ENCODE peak calls at places on chromosomes 4 and X, in seven cellular contexts. One of them, this sample, is unnamed.

GRCh38 chr4:94544811-94545210 is 93.1 kb downstream of the PDLIM5 start:
- DNase-seq in myocyte: no peak
- DNase-seq in stimulated activated CD8-positive, alpha-beta memory T cell treated with anti-CD3 and anti-CD28 coated beads, Interleukin-4, amount 100 ng/mL, for 1 hour: no peak
- DNase-seq in dorsolateral prefrontal cortex: no peak
- DNase-seq in smooth muscle cell of the brain vasculature: no peak
- DNase-seq in activated naive CD8-positive, alpha-beta T cell treated with anti-CD3 and anti-CD28 coated beads, Interleukin-2, amount 10 ng/mL, durations not matched to agents 7 days and 5 days: no peak
- DNase-seq in COR-L47: no peak
- DNase-seq in this sample: no peak

GRCh38 chr4:112284166-112284565 is 1.5 kb downstream of the TIFA start:
- DNase-seq in dorsolateral prefrontal cortex: no peak
- DNase-seq in stimulated activated CD8-positive, alpha-beta memory T cell treated with anti-CD3 and anti-CD28 coated beads, Interleukin-4, amount 100 ng/mL, for 1 hour: no peak
- DNase-seq in activated naive CD8-positive, alpha-beta T cell treated with anti-CD3 and anti-CD28 coated beads, Interleukin-2, amount 10 ng/mL, durations not matched to agents 7 days and 5 days: no peak
- DNase-seq in smooth muscle cell of the brain vasculature: no peak
- DNase-seq in myocyte: no peak
- DNase-seq in COR-L47: no peak
- DNase-seq in this sample: no peak

GRCh38 chrX:131626681-131627296 is 82.9 kb downstream of the OR13H1 start:
- DNase-seq in stimulated activated CD8-positive, alpha-beta memory T cell treated with anti-CD3 and anti-CD28 coated beads, Interleukin-4, amount 100 ng/mL, for 1 hour: no peak
- DNase-seq in COR-L47: no peak
- DNase-seq in smooth muscle cell of the brain vasculature: no peak
- DNase-seq in activated naive CD8-positive, alpha-beta T cell treated with anti-CD3 and anti-CD28 coated beads, Interleukin-2, amount 10 ng/mL, durations not matched to agents 7 days and 5 days: no peak
- DNase-seq in dorsolateral prefrontal cortex: no peak
- DNase-seq in myocyte: peak; percentile 31
- DNase-seq in this sample: no peak

GRCh38 chr4:107866726-107867125 is 42.0 kb downstream of the SGMS2 start:
- DNase-seq in activated naive CD8-positive, alpha-beta T cell treated with anti-CD3 and anti-CD28 coated beads, Interleukin-2, amount 10 ng/mL, durations not matched to agents 7 days and 5 days: no peak
- DNase-seq in stimulated activated CD8-positive, alpha-beta memory T cell treated with anti-CD3 and anti-CD28 coated beads, Interleukin-4, amount 100 ng/mL, for 1 hour: no peak
- DNase-seq in dorsolateral prefrontal cortex: no peak
- DNase-seq in smooth muscle cell of the brain vasculature: no peak
- DNase-seq in COR-L47: no peak
- DNase-seq in myocyte: no peak
- DNase-seq in this sample: no peak

GRCh38 chr4:28369504-28369903 is 1508.9 kb downstream of the STIM2 start:
- DNase-seq in smooth muscle cell of the brain vasculature: no peak
- DNase-seq in myocyte: no peak
- DNase-seq in stimulated activated CD8-positive, alpha-beta memory T cell treated with anti-CD3 and anti-CD28 coated beads, Interleukin-4, amount 100 ng/mL, for 1 hour: no peak
- DNase-seq in activated naive CD8-positive, alpha-beta T cell treated with anti-CD3 and anti-CD28 coated beads, Interleukin-2, amount 10 ng/mL, durations not matched to agents 7 days and 5 days: no peak
- DNase-seq in COR-L47: no peak
- DNase-seq in dorsolateral prefrontal cortex: no peak
- DNase-seq in this sample: no peak

GRCh38 chr4:158667651-158668198 is 4.0 kb downstream of the C4orf46 start:
- DNase-seq in stimulated activated CD8-positive, alpha-beta memory T cell treated with anti-CD3 and anti-CD28 coated beads, Interleukin-4, amount 100 ng/mL, for 1 hour: no peak
- DNase-seq in smooth muscle cell of the brain vasculature: no peak
- DNase-seq in activated naive CD8-positive, alpha-beta T cell treated with anti-CD3 and anti-CD28 coated beads, Interleukin-2, amount 10 ng/mL, durations not matched to agents 7 days and 5 days: peak; percentile 38
- DNase-seq in myocyte: peak; percentile 32
- DNase-seq in dorsolateral prefrontal cortex: no peak
- DNase-seq in COR-L47: no peak
- DNase-seq in this sample: no peak

GRCh38 chrX:119971184-119971583 is 27.6 kb upstream of the NKAP start:
- DNase-seq in COR-L47: no peak
- DNase-seq in dorsolateral prefrontal cortex: no peak
- DNase-seq in smooth muscle cell of the brain vasculature: no peak
- DNase-seq in activated naive CD8-positive, alpha-beta T cell treated with anti-CD3 and anti-CD28 coated beads, Interleukin-2, amount 10 ng/mL, durations not matched to agents 7 days and 5 days: no peak
- DNase-seq in stimulated activated CD8-positive, alpha-beta memory T cell treated with anti-CD3 and anti-CD28 coated beads, Interleukin-4, amount 100 ng/mL, for 1 hour: no peak
- DNase-seq in myocyte: no peak
- DNase-seq in this sample: no peak

GRCh38 chr4:3721627-3722026 is 44.6 kb upstream of the ADRA2C start:
- DNase-seq in smooth muscle cell of the brain vasculature: no peak
- DNase-seq in COR-L47: no peak
- DNase-seq in myocyte: no peak
- DNase-seq in dorsolateral prefrontal cortex: peak; percentile 29
- DNase-seq in activated naive CD8-positive, alpha-beta T cell treated with anti-CD3 and anti-CD28 coated beads, Interleukin-2, amount 10 ng/mL, durations not matched to agents 7 days and 5 days: no peak
- DNase-seq in stimulated activated CD8-positive, alpha-beta memory T cell treated with anti-CD3 and anti-CD28 coated beads, Interleukin-4, amount 100 ng/mL, for 1 hour: no peak
- DNase-seq in this sample: no peak

GRCh38 chr4:186192068-186192751 is 843 bp downstream of the CYP4V2 start:
- DNase-seq in activated naive CD8-positive, alpha-beta T cell treated with anti-CD3 and anti-CD28 coated beads, Interleukin-2, amount 10 ng/mL, durations not matched to agents 7 days and 5 days: no peak
- DNase-seq in dorsolateral prefrontal cortex: peak; percentile 21
- DNase-seq in myocyte: peak; percentile 53
- DNase-seq in smooth muscle cell of the brain vasculature: no peak
- DNase-seq in COR-L47: no peak
- DNase-seq in stimulated activated CD8-positive, alpha-beta memory T cell treated with anti-CD3 and anti-CD28 coated beads, Interleukin-4, amount 100 ng/mL, for 1 hour: peak; percentile 12
- DNase-seq in this sample: no peak

GRCh38 chrX:41923925-41924693 is 755 bp upstream of the CASK start:
- DNase-seq in activated naive CD8-positive, alpha-beta T cell treated with anti-CD3 and anti-CD28 coated beads, Interleukin-2, amount 10 ng/mL, durations not matched to agents 7 days and 5 days: peak; percentile 32
- DNase-seq in myocyte: peak; percentile 40
- DNase-seq in smooth muscle cell of the brain vasculature: no peak
- DNase-seq in stimulated activated CD8-positive, alpha-beta memory T cell treated with anti-CD3 and anti-CD28 coated beads, Interleukin-4, amount 100 ng/mL, for 1 hour: no peak
- DNase-seq in dorsolateral prefrontal cortex: peak; percentile 12
- DNase-seq in COR-L47: peak; percentile 21
- DNase-seq in this sample: no peak

GRCh38 chrX:68571292-68572256 is 72.7 kb downstream of the YIPF6 start:
- DNase-seq in dorsolateral prefrontal cortex: no peak
- DNase-seq in myocyte: peak; percentile 77
- DNase-seq in COR-L47: no peak
- DNase-seq in activated naive CD8-positive, alpha-beta T cell treated with anti-CD3 and anti-CD28 coated beads, Interleukin-2, amount 10 ng/mL, durations not matched to agents 7 days and 5 days: no peak
- DNase-seq in smooth muscle cell of the brain vasculature: no peak
- DNase-seq in stimulated activated CD8-positive, alpha-beta memory T cell treated with anti-CD3 and anti-CD28 coated beads, Interleukin-4, amount 100 ng/mL, for 1 hour: no peak
- DNase-seq in this sample: no peak

GRCh38 chr4:186932631-186933150 is 209.0 kb upstream of the FAT1 start:
- DNase-seq in stimulated activated CD8-positive, alpha-beta memory T cell treated with anti-CD3 and anti-CD28 coated beads, Interleukin-4, amount 100 ng/mL, for 1 hour: no peak
- DNase-seq in smooth muscle cell of the brain vasculature: no peak
- DNase-seq in activated naive CD8-positive, alpha-beta T cell treated with anti-CD3 and anti-CD28 coated beads, Interleukin-2, amount 10 ng/mL, durations not matched to agents 7 days and 5 days: no peak
- DNase-seq in COR-L47: no peak
- DNase-seq in dorsolateral prefrontal cortex: no peak
- DNase-seq in myocyte: peak; percentile 60
- DNase-seq in this sample: no peak

GRCh38 chrX:13468096-13468495 is 101.3 kb upstream of the EGFL6 start:
- DNase-seq in smooth muscle cell of the brain vasculature: no peak
- DNase-seq in myocyte: peak; percentile 77
- DNase-seq in activated naive CD8-positive, alpha-beta T cell treated with anti-CD3 and anti-CD28 coated beads, Interleukin-2, amount 10 ng/mL, durations not matched to agents 7 days and 5 days: no peak
- DNase-seq in dorsolateral prefrontal cortex: no peak
- DNase-seq in COR-L47: no peak
- DNase-seq in stimulated activated CD8-positive, alpha-beta memory T cell treated with anti-CD3 and anti-CD28 coated beads, Interleukin-4, amount 100 ng/mL, for 1 hour: no peak
- DNase-seq in this sample: no peak